ENCODE peak calls at places on chromosome 9, in six cellular contexts. One of them, this sample, is unnamed. For H3K4me1, the result is how much of the 10 kb centered on the place peaks cover.

GRCh38 chr9:130234340-130235260 is 31.0 kb upstream of the HMCN2 start:
- DNase-seq in astrocyte: peak
- DNase-seq in fibroblast of lung: peak
- DNase-seq in A549: no peak
- DNase-seq in cardiac muscle cell: no peak
- DNase-seq in CD8-positive, alpha-beta memory T cell: no peak
- DNase-seq in this sample: no peak

GRCh38 chr9:36499156-36499886 is 73.4 kb upstream of the MELK start:
- DNase-seq in A549: no peak
- DNase-seq in CD8-positive, alpha-beta memory T cell: no peak
- DNase-seq in fibroblast of lung: no peak
- DNase-seq in astrocyte: no peak
- DNase-seq in cardiac muscle cell: no peak
- DNase-seq in this sample: no peak

GRCh38 chr9:21770877-21771560 is 31.4 kb upstream of the MTAP start:
- DNase-seq in cardiac muscle cell: peak
- DNase-seq in CD8-positive, alpha-beta memory T cell: no peak
- DNase-seq in A549: peak
- DNase-seq in fibroblast of lung: peak
- DNase-seq in astrocyte: peak
- DNase-seq in this sample: no peak

GRCh38 chr9:33187519-33188218 is 20.5 kb upstream of the B4GALT1 start:
- DNase-seq in CD8-positive, alpha-beta memory T cell: no peak
- DNase-seq in astrocyte: peak
- DNase-seq in cardiac muscle cell: peak
- DNase-seq in fibroblast of lung: peak
- DNase-seq in A549: no peak
- DNase-seq in this sample: no peak

GRCh38 chr9:27090231-27090630 is 18.8 kb upstream of the TEK start:
- DNase-seq in fibroblast of lung: peak
- DNase-seq in CD8-positive, alpha-beta memory T cell: no peak
- DNase-seq in astrocyte: no peak
- DNase-seq in cardiac muscle cell: no peak
- DNase-seq in A549: no peak
- DNase-seq in this sample: no peak

GRCh38 chr9:114156311-114156657 is 947 bp downstream of the COL27A1 start:
- DNase-seq in astrocyte: no peak
- DNase-seq in cardiac muscle cell: no peak
- DNase-seq in A549: no peak
- DNase-seq in fibroblast of lung: no peak
- DNase-seq in CD8-positive, alpha-beta memory T cell: no peak
- DNase-seq in this sample: no peak

GRCh38 chr9:8733096-8733954 is 933.7 kb upstream of the DMAC1 start:
- DNase-seq in CD8-positive, alpha-beta memory T cell: no peak
- DNase-seq in cardiac muscle cell: peak
- DNase-seq in A549: no peak
- DNase-seq in fibroblast of lung: peak
- DNase-seq in astrocyte: peak
- DNase-seq in this sample: no peak

GRCh38 chr9:80881350-80881749 is 808.0 kb downstream of the TLE1 start:
- DNase-seq in cardiac muscle cell: no peak
- DNase-seq in A549: no peak
- DNase-seq in astrocyte: no peak
- DNase-seq in CD8-positive, alpha-beta memory T cell: no peak
- DNase-seq in fibroblast of lung: no peak
- DNase-seq in this sample: no peak

GRCh38 chr9:35563791-35564197 is 41.3 kb upstream of the TESK1 start:
- DNase-seq in CD8-positive, alpha-beta memory T cell: no peak
- DNase-seq in fibroblast of lung: no peak
- DNase-seq in astrocyte: no peak
- DNase-seq in A549: no peak
- DNase-seq in cardiac muscle cell: peak
- DNase-seq in this sample: no peak

GRCh38 chr9:90044710-90045151 is 439.9 kb downstream of the GADD45G start:
- DNase-seq in A549: peak
- DNase-seq in fibroblast of lung: no peak
- DNase-seq in astrocyte: peak
- DNase-seq in CD8-positive, alpha-beta memory T cell: no peak
- DNase-seq in cardiac muscle cell: no peak
- DNase-seq in this sample: no peak

GRCh38 chr9:121861501-121862180 is 210.2 kb downstream of the DAB2IP start:
- DNase-seq in cardiac muscle cell: peak
- DNase-seq in CD8-positive, alpha-beta memory T cell: no peak
- DNase-seq in A549: peak
- DNase-seq in astrocyte: no peak
- DNase-seq in fibroblast of lung: no peak
- DNase-seq in this sample: peak

DNA sequence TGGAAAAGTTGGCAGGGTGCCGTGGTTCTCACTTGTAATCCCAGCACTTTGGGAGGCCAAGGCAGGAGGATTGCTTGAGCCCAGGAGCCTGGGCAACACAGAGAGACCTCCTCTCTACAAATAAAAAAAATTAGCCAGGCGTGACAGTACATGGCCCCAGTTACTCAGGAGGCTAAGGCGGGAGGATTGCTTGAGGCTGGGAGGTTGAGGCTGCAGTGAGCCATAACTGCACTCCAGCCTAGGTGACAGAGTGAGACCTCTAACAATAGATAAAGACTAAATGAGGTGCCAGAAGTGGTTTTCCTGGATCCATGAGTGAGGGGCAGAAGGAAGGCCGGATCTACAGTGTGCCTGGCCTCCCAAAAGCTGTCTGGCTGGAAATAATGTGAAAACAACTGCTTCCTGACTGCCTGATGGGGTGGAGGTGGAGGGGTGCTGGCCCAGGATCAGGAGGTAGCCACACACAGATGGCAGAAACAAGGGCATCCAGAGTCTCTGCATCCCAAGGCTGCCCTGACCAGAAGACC is 4.1 kb downstream of the SHB start:
- DNase-seq in fibroblast of lung: no peak
- DNase-seq in astrocyte: no peak
- DNase-seq in CD8-positive, alpha-beta memory T cell: no peak
- DNase-seq in cardiac muscle cell: no peak
- DNase-seq in A549: no peak
- DNase-seq in this sample: no peak
- H3K4me1 ChIP-seq in fibroblast of lung: under half
- H3K4me1 ChIP-seq in astrocyte: half or more
- H3K4me1 ChIP-seq in CD8-positive, alpha-beta memory T cell: under half
- H3K4me1 ChIP-seq in cardiac muscle cell: under half
- H3K4me1 ChIP-seq in A549: half or more
- H3K4me1 ChIP-seq in this sample: under half

GRCh38 chr9:137247916-137248175 is 3.2 kb upstream of the STPG3 start:
- DNase-seq in A549: no peak
- DNase-seq in astrocyte: no peak
- DNase-seq in cardiac muscle cell: no peak
- DNase-seq in CD8-positive, alpha-beta memory T cell: no peak
- DNase-seq in fibroblast of lung: no peak
- DNase-seq in this sample: no peak

GRCh38 chr9:137252555-137253506 is 1.7 kb downstream of the STPG3 start:
- DNase-seq in cardiac muscle cell: no peak
- DNase-seq in fibroblast of lung: no peak
- DNase-seq in CD8-positive, alpha-beta memory T cell: no peak
- DNase-seq in A549: no peak
- DNase-seq in astrocyte: no peak
- DNase-seq in this sample: no peak

GRCh38 chr9:137251194-137251461 is at the start of gene STPG3:
- DNase-seq in fibroblast of lung: no peak
- DNase-seq in astrocyte: no peak
- DNase-seq in CD8-positive, alpha-beta memory T cell: no peak
- DNase-seq in cardiac muscle cell: no peak
- DNase-seq in A549: no peak
- DNase-seq in this sample: no peak

GRCh38 chr9:137251490-137252268 is 593 bp downstream of the STPG3 start:
- DNase-seq in CD8-positive, alpha-beta memory T cell: no peak
- DNase-seq in fibroblast of lung: no peak
- DNase-seq in astrocyte: no peak
- DNase-seq in cardiac muscle cell: no peak
- DNase-seq in A549: no peak
- DNase-seq in this sample: no peak

GRCh38 chr9:137250329-137251193 is 525 bp upstream of the STPG3 start:
- DNase-seq in astrocyte: no peak
- DNase-seq in cardiac muscle cell: no peak
- DNase-seq in fibroblast of lung: no peak
- DNase-seq in A549: no peak
- DNase-seq in CD8-positive, alpha-beta memory T cell: no peak
- DNase-seq in this sample: no peak
- H3K4me1 ChIP-seq in astrocyte: under half
- H3K4me1 ChIP-seq in cardiac muscle cell: under half
- H3K4me1 ChIP-seq in fibroblast of lung: under half
- H3K4me1 ChIP-seq in A549: under half
- H3K4me1 ChIP-seq in CD8-positive, alpha-beta memory T cell: under half
- H3K4me1 ChIP-seq in this sample: under half

DNA sequence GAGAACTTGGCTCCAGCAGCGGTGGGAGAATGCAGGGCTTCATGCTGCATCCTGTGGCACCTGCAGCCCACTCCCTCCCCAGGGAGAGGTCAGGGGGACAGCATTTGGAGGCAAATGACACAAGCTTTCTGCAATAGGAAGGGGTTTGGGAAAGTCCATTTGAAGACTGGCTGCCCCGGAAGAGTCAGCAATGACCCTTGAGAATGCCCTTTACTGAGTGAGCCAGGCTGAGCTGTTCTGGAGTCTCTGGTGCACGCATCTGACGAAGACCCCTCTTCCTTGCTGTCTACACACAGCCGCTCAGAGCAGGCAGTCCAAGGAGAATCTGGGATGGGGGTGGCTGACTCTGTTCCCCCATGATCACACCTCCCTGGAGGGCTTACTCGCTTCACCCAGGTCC is 5.5 kb upstream of the NXNL2 start:
- DNase-seq in CD8-positive, alpha-beta memory T cell: no peak
- DNase-seq in astrocyte: no peak
- DNase-seq in cardiac muscle cell: no peak
- DNase-seq in fibroblast of lung: no peak
- DNase-seq in A549: no peak
- DNase-seq in this sample: no peak
- H3K4me1 ChIP-seq in CD8-positive, alpha-beta memory T cell: under half
- H3K4me1 ChIP-seq in astrocyte: under half
- H3K4me1 ChIP-seq in cardiac muscle cell: under half
- H3K4me1 ChIP-seq in fibroblast of lung: under half
- H3K4me1 ChIP-seq in A549: under half
- H3K4me1 ChIP-seq in this sample: under half

GRCh38 chr9:94232428-94232827 is 26.7 kb upstream of the ZNF169 start:
- DNase-seq in cardiac muscle cell: no peak
- DNase-seq in CD8-positive, alpha-beta memory T cell: no peak
- DNase-seq in A549: no peak
- DNase-seq in astrocyte: no peak
- DNase-seq in fibroblast of lung: no peak
- DNase-seq in this sample: no peak

GRCh38 chr9:94222870-94223269 is 36.2 kb upstream of the ZNF169 start:
- DNase-seq in A549: no peak
- DNase-seq in cardiac muscle cell: no peak
- DNase-seq in fibroblast of lung: no peak
- DNase-seq in CD8-positive, alpha-beta memory T cell: no peak
- DNase-seq in astrocyte: no peak
- DNase-seq in this sample: no peak

DNA sequence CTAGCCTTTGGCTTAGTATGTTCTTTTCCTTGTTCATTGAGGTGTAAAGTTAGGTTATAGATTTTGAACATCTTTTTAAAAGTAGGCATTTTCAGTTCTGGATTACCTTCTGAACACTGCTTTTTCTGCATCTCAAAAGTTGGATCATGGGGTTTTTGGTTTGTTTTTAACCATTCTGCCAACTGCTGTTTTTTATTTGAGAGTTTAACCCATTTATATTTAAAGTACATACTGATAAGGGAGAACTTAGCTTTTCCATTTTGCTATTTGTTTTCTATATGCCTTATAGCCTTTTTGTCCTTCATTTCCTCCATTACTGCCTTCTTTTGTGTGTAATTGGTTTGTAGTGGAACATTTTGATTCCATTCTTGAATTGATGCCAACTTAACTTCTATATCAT is 30.5 kb upstream of the ZNF169 start:
- DNase-seq in A549: no peak
- DNase-seq in cardiac muscle cell: no peak
- DNase-seq in fibroblast of lung: no peak
- DNase-seq in CD8-positive, alpha-beta memory T cell: no peak
- DNase-seq in astrocyte: no peak
- DNase-seq in this sample: no peak
- H3K4me1 ChIP-seq in A549: under half
- H3K4me1 ChIP-seq in cardiac muscle cell: under half
- H3K4me1 ChIP-seq in fibroblast of lung: under half
- H3K4me1 ChIP-seq in CD8-positive, alpha-beta memory T cell: under half
- H3K4me1 ChIP-seq in astrocyte: under half
- H3K4me1 ChIP-seq in this sample: under half

GRCh38 chr9:18447131-18447530 is 26.8 kb upstream of the ADAMTSL1 start:
- DNase-seq in cardiac muscle cell: no peak
- DNase-seq in A549: no peak
- DNase-seq in astrocyte: peak
- DNase-seq in CD8-positive, alpha-beta memory T cell: no peak
- DNase-seq in fibroblast of lung: peak
- DNase-seq in this sample: no peak
- H3K4me1 ChIP-seq in cardiac muscle cell: under half
- H3K4me1 ChIP-seq in A549: under half
- H3K4me1 ChIP-seq in astrocyte: under half
- H3K4me1 ChIP-seq in CD8-positive, alpha-beta memory T cell: under half
- H3K4me1 ChIP-seq in fibroblast of lung: under half
- H3K4me1 ChIP-seq in this sample: under half

DNA sequence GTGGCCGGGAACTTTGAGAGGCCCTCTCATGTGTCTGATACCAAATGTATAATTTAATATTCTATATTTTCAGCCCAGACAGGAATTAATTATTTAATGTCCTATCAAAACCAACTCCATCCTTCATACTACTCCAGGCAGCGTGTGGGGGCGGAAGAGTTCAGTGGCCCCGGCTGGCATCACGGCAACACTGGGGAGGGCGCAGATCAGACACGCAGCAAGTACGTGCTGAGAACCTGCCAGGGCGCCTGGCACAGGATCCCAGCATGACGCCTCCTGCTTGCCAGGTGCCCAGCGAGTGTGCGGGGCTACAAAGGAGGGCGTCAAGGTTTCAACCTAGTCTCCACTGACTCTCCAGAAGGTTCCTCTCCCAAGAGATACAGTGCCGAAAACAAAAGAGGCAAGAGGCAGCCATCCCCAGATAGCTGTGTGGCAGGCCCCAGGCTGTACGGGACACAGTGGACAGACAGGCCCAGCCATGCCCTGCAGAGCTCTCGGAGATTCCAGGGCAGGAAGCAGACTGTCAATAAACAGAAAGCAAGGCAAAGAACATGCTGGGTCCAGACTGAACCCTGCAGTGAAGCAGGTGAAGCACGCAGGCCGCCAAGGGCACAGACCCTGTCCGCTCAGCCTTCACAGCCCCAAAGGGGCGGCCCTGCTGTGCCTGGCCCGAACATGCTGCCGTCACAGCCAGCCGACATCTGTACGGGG is 110.3 kb downstream of the VAV2 start:
- DNase-seq in CD8-positive, alpha-beta memory T cell: no peak
- DNase-seq in A549: no peak
- DNase-seq in astrocyte: peak
- DNase-seq in cardiac muscle cell: no peak
- DNase-seq in fibroblast of lung: no peak
- DNase-seq in this sample: no peak
- H3K4me1 ChIP-seq in CD8-positive, alpha-beta memory T cell: under half
- H3K4me1 ChIP-seq in A549: under half
- H3K4me1 ChIP-seq in astrocyte: under half
- H3K4me1 ChIP-seq in cardiac muscle cell: under half
- H3K4me1 ChIP-seq in fibroblast of lung: under half
- H3K4me1 ChIP-seq in this sample: under half

GRCh38 chr9:123866497-123866896 is 63.4 kb downstream of the DENND1A start:
- DNase-seq in astrocyte: peak
- DNase-seq in fibroblast of lung: peak
- DNase-seq in A549: no peak
- DNase-seq in CD8-positive, alpha-beta memory T cell: peak
- DNase-seq in cardiac muscle cell: peak
- DNase-seq in this sample: no peak
- H3K4me1 ChIP-seq in astrocyte: under half
- H3K4me1 ChIP-seq in fibroblast of lung: under half
- H3K4me1 ChIP-seq in A549: under half
- H3K4me1 ChIP-seq in CD8-positive, alpha-beta memory T cell: under half
- H3K4me1 ChIP-seq in cardiac muscle cell: under half
- H3K4me1 ChIP-seq in this sample: under half